ENCODE peak calls at places on chromosomes 6 and 20, in four cellular contexts. E, W, G and Y are unnamed samples.

GRCh38 chr6:110538416-110539060 is 62.1 kb upstream of the SLC22A16 start:
- DNase-seq in E (no peak), W (no peak), G (no peak), Y (no peak)

GRCh38 chr20:45946149-45946970 is 11.9 kb downstream of the PCIF1 start:
- DNase-seq in E (peak; percentile 49), W (peak; percentile 51), G (no peak), Y (no peak)

GRCh38 chr20:6086868-6087267 is 33.0 kb upstream of the LRRN4 start:
- DNase-seq in E (no peak), W (no peak), G (no peak), Y (no peak)

GRCh38 chr20:34980543-34981213 is 25.0 kb downstream of the MYH7B start:
- DNase-seq in E (peak; percentile 67), W (no peak), G (no peak), Y (no peak)

GRCh38 chr20:3887870-3888614 is 1.1 kb upstream of the PANK2 start:
- DNase-seq in E (peak; percentile 50), W (no peak), G (no peak), Y (no peak)

GRCh38 chr6:49915035-49915434 is 48.7 kb upstream of the CRISP1 start:
- DNase-seq in E (no peak), W (no peak), G (no peak), Y (no peak)

GRCh38 chr20:19850190-19850533 is 92.1 kb downstream of the RIN2 start:
- DNase-seq in E (peak; percentile 32), W (no peak), G (no peak), Y (no peak)

GRCh38 chr6:73728548-73729205 is 32.7 kb downstream of the CD109 start:
- DNase-seq in E (no peak), W (no peak), G (no peak), Y (no peak)

GRCh38 chr6:116450769-116451740 is 10.1 kb upstream of the CALHM6 start:
- DNase-seq in E (no peak), W (peak; percentile 50), G (no peak), Y (no peak)

GRCh38 chr6:158622545-158623190 is 21.9 kb downstream of the DYNLT1 start:
- DNase-seq in E (peak; percentile 15), W (peak; percentile 17), G (no peak), Y (no peak)

GRCh38 chr6:6808343-6808742 is 219.8 kb downstream of the LY86 start:
- DNase-seq in E (no peak), W (no peak), G (no peak), Y (no peak)
- H3K4me1 ChIP-seq in E (no peaks in the 10 kb centered on the region), W (peaks cover 6% of the 10 kb centered on the region), G (no peaks in the 10 kb centered on the region), Y (peaks cover 5% of the 10 kb centered on the region)

DNA sequence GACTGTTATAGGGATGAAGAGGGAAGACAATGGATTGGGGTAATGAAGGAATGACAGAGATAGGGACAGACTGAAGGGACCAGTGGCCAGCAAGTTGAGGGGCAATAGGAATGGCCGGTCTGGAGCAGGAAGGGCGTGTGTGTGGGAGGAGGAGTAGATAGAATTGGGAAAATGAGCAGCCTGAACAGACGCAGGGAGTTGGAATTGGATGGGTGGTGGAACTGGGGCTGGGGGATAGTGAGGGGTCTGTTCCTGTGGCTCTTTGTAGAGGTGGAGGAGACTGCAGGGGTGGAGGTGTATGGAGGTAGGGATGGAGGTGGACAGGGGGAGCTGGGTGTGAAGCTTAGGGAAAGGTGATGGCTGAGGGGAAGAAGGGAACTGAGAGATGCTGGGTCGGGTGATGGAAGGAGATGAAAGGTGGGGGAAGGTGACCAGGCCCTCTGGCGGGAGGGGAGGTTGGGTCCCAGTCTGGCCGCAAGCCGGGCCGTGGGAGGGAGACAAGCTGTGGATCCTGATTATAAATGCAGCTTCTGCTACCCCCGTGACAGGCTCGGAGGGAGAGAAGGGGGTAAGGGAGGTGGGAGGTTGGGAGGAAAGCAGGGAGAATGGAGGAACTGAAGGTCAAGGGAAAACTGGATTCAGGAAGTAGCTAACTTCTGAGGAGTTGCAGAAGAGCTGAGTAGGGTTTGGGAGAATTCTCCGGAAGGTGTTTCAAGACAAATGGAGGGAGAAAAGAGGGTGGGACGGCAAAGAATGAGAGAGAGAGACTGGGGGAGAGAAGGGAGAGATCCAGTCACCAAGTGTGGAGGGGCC is 5.2 kb downstream of the SYNGAP1 start:
- DNase-seq in E (no peak), W (no peak), G (no peak), Y (no peak)
- H3K4me1 ChIP-seq in E (peaks cover 7% of the 10 kb centered on the region), W (peaks cover 26% of the 10 kb centered on the region), G (peaks cover 15% of the 10 kb centered on the region), Y (peaks cover 13% of the 10 kb centered on the region)

GRCh38 chr6:35681298-35681697 is 7.4 kb downstream of the FKBP5 start:
- DNase-seq in E (no peak), W (no peak), G (no peak), Y (no peak)
- H3K4me1 ChIP-seq in E (no peaks in the 10 kb centered on the region), W (peaks cover 23% of the 10 kb centered on the region), G (no peaks in the 10 kb centered on the region), Y (no peaks in the 10 kb centered on the region)

GRCh38 chr20:59040682-59041081 is 1.9 kb downstream of the PRELID3B start:
- DNase-seq in E (peak; percentile 49), W (no peak), G (no peak), Y (no peak)
- H3K4me1 ChIP-seq in E (peaks cover 22% of the 10 kb centered on the region), W (peaks cover 27% of the 10 kb centered on the region), G (peaks cover 4% of the 10 kb centered on the region), Y (peaks cover 1% of the 10 kb centered on the region)